ENCODE peak calls at places on chromosomes 2 and 18, in nine cellular contexts. J is mucosa of descending colon, O is GM06990, C is dorsolateral prefrontal cortex, P is OCI-LY7, U is right atrium auricular region, V is cardiac fibroblast, W is cardiac muscle cell, Z is AG04449. D is an unnamed sample.

GRCh38 chr2:769771-770170 is 92.6 kb upstream of the TMEM18 start:
- DNase-seq in C (no peak), O (no peak), Z (no peak), J (no peak), V (no peak), U (no peak), W (no peak), P (no peak), D (no peak)

GRCh38 chr2:3291750-3292149 is 85.9 kb downstream of the EIPR1 start:
- DNase-seq in C (no peak), P (no peak), O (no peak), Z (no peak), U (no peak), V (no peak), J (no peak), W (no peak), D (no peak)

GRCh38 chr2:128385365-128385764 is 66.7 kb upstream of the HS6ST1 start:
- DNase-seq in C (no peak), W (no peak), U (no peak), Z (no peak), P (no peak), J (no peak), O (no peak), V (no peak), D (no peak)

GRCh38 chr2:158460632-158461297 is 4.0 kb downstream of the PKP4 start:
- DNase-seq in C (no peak), U (no peak), P (no peak), V (peak; percentile 36), W (peak; percentile 23), Z (no peak), O (no peak), J (no peak), D (no peak)

GRCh38 chr2:239950144-239950920 is 74.8 kb downstream of the NDUFA10 start:
- DNase-seq in P (no peak), O (no peak), Z (no peak), U (no peak), V (no peak), J (no peak), C (no peak), W (no peak), D (no peak)

GRCh38 chr2:126976721-126977328 is 78.1 kb downstream of the TEX51 start:
- DNase-seq in U (no peak), W (no peak), C (no peak), O (no peak), V (no peak), J (no peak), Z (no peak), P (no peak), D (no peak)

GRCh38 chr2:141062016-141062415 is 1068.8 kb downstream of the LRP1B start:
- DNase-seq in C (peak; percentile 11), O (no peak), J (no peak), W (no peak), P (no peak), Z (no peak), U (no peak), V (no peak), D (no peak)

GRCh38 chr2:182509-183122 is 81.2 kb downstream of the SH3YL1 start:
- DNase-seq in O (no peak), V (no peak), C (no peak), Z (no peak), U (no peak), P (peak; percentile 35), J (no peak), W (no peak), D (no peak)

GRCh38 chr2:57842531-57842930 is 204.1 kb upstream of the VRK2 start:
- DNase-seq in W (no peak), O (no peak), Z (no peak), J (no peak), C (no peak), P (no peak), U (no peak), V (peak; percentile 0), D (no peak)

GRCh38 chr2:22855081-22855480 is 529.9 kb upstream of the KLHL29 start:
- DNase-seq in O (no peak), V (no peak), P (no peak), C (peak; percentile 11), W (no peak), Z (no peak), J (no peak), U (no peak), D (no peak)

GRCh38 chr2:65277791-65278449 is 50.3 kb downstream of the ACTR2 start:
- DNase-seq in C (no peak), O (no peak), V (no peak), J (no peak), Z (no peak), U (peak; percentile 55), W (peak; percentile 94), P (no peak), D (no peak)

GRCh38 chr2:181656450-181657261 is at the start of gene CERKL:
- DNase-seq in W (peak; percentile 60), C (no peak), U (no peak), O (peak; percentile 36), P (no peak), Z (no peak), J (peak; percentile 13), V (peak; percentile 15), D (no peak)

GRCh38 chr2:119694994-119695521 is 16.1 kb downstream of the TMEM177 start:
- DNase-seq in W (no peak), Z (no peak), J (no peak), U (no peak), V (peak; percentile 72), C (peak; percentile 69), O (no peak), P (no peak), D (no peak)

GRCh38 chr2:190382851-190383250 is 25.3 kb upstream of the MFSD6 start:
- DNase-seq in U (no peak), V (peak; percentile 65), W (peak; percentile 19), P (peak; percentile 64), J (peak; percentile 76), C (no peak), O (no peak), Z (no peak), D (no peak)

GRCh38 chr2:238963164-238963969 is 115.5 kb downstream of the TWIST2 start:
- DNase-seq in C (no peak), V (peak; percentile 49), U (no peak), O (no peak), P (no peak), W (no peak), J (no peak), Z (peak; percentile 33), D (peak; percentile 72)

GRCh38 chr2:172970660-172971059 is 105.0 kb upstream of the MAP3K20 start:
- DNase-seq in Z (no peak), J (no peak), C (no peak), U (no peak), W (no peak), V (no peak), P (no peak), O (no peak), D (no peak)

GRCh38 chr2:2183135-2183534 is 147.9 kb downstream of the MYT1L start:
- DNase-seq in W (no peak), O (no peak), U (no peak), C (no peak), J (no peak), P (no peak), Z (no peak), V (no peak), D (no peak)

GRCh38 chr2:170605862-170606261 is 109.3 kb upstream of the SP5 start:
- DNase-seq in U (no peak), Z (no peak), W (no peak), O (no peak), V (no peak), J (no peak), P (no peak), C (no peak), D (no peak)

GRCh38 chr18:79382681-79383387 is 12.9 kb upstream of the NFATC1 start:
- DNase-seq in O (no peak), J (no peak), Z (no peak), P (no peak), V (no peak), U (no peak), C (no peak), W (no peak), D (no peak)

GRCh38 chr2:85034158-85034557 is 63.2 kb downstream of the KCMF1 start:
- DNase-seq in O (no peak), W (no peak), J (no peak), C (no peak), U (no peak), P (no peak), Z (no peak), V (no peak), D (no peak)
- H3K4me3 ChIP-seq in O (no peak overlapping the region), W (no peak overlapping the region), J (no peak overlapping the region), C (no peak overlapping the region), U (no peak overlapping the region), P (no peak overlapping the region), Z (no peak overlapping the region), V (no peak overlapping the region), D (no peak overlapping the region)

GRCh38 chr2:36544638-36545338 is 53.2 kb downstream of the FEZ2 start:
- DNase-seq in O (no peak), Z (no peak), J (no peak), V (no peak), U (no peak), P (no peak), W (no peak), C (no peak), D (no peak)
- TF ChIP-seq CTCF in O (no peak), Z (peak; percentile 10), J (no peak), V (peak; percentile 49), U (no peak), P (peak; percentile 43), W (peak; percentile 26), C (no peak), D (no peak)

GRCh38 chr18:22348521-22349316 is 69.0 kb downstream of the CTAGE1 start:
- DNase-seq in Z (peak; percentile 41), P (no peak), C (no peak), U (peak; percentile 89), J (peak; percentile 76), W (peak; percentile 68), V (peak; percentile 90), O (no peak), D (peak; percentile 84)
- H3K4me3 ChIP-seq in Z (peak overlapping the region; percentile 46), P (no peak overlapping the region), C (peak overlapping the region; percentile 26), U (peak overlapping the region; percentile 58), J (peak overlapping the region; percentile 17), W (peak overlapping the region; percentile 47), V (peak overlapping the region; percentile 46), O (no peak overlapping the region), D (peak overlapping the region; percentile 59)

GRCh38 chr2:226795281-226796011 is 4.2 kb downstream of the IRS1 start:
- DNase-seq in U (no peak), O (peak; percentile 14), Z (no peak), P (no peak), J (no peak), V (no peak), W (no peak), C (no peak), D (peak; percentile 87)

GRCh38 chr2:226796012-226796839 is 3.4 kb downstream of the IRS1 start:
- DNase-seq in V (no peak), J (no peak), U (no peak), P (no peak), O (peak; percentile 9), Z (no peak), W (no peak), C (no peak), D (no peak)

GRCh38 chr2:226793615-226794014 is 6.0 kb downstream of the IRS1 start:
- DNase-seq in P (no peak), V (no peak), U (no peak), O (no peak), Z (no peak), C (no peak), W (no peak), J (no peak), D (no peak)

GRCh38 chr2:226794077-226794670 is 5.4 kb downstream of the IRS1 start:
- DNase-seq in J (no peak), W (no peak), C (no peak), Z (no peak), V (no peak), O (no peak), P (no peak), U (no peak), D (no peak)

GRCh38 chr2:226794751-226795171 is 4.9 kb downstream of the IRS1 start:
- DNase-seq in U (no peak), C (no peak), O (no peak), V (peak; percentile 80), W (no peak), J (no peak), Z (no peak), P (no peak), D (no peak)
- TF ChIP-seq CTCF in U (no peak), C (no peak), O (no peak), V (no peak), W (peak; percentile 4), J (no peak), Z (no peak), P (no peak), D (no peak)